ENCODE peak calls at places on chromosomes 12 and 14, in five cellular contexts. V is IMR-90, Y is H9, L is trophoblast cell, I is mesenchymal stem cell. C is an unnamed sample.

GRCh38 chr12:94200695-94201094 is 52.3 kb downstream of the PLXNC1 start:
- DNase-seq in Y (no peak), V (no peak), I (no peak), L (no peak), C (no peak)

GRCh38 chr12:124733086-124733485 is 130.6 kb downstream of the SCARB1 start:
- DNase-seq in V (no peak), I (no peak), Y (no peak), L (no peak), C (no peak)

GRCh38 chr14:103398427-103399195 is 13.4 kb downstream of the MARK3 start:
- DNase-seq in Y (no peak), I (peak; percentile 65), L (no peak), V (peak; percentile 61), C (no peak)

GRCh38 chr12:29428630-29429029 is 47.7 kb upstream of the ERGIC2 start:
- DNase-seq in V (peak; percentile 84), Y (no peak), I (peak; percentile 90), L (peak; percentile 49), C (no peak)

GRCh38 chr12:111868676-111869588 is 26.9 kb downstream of the MAPKAPK5 start:
- DNase-seq in Y (peak; percentile 68), I (no peak), V (no peak), L (no peak), C (peak; percentile 31)

GRCh38 chr12:38886064-38886463 is 19.3 kb downstream of the CPNE8 start:
- DNase-seq in Y (no peak), L (no peak), V (no peak), I (peak; percentile 80), C (no peak)

GRCh38 chr12:42790761-42791151 is 201.2 kb upstream of the PRICKLE1 start:
- DNase-seq in Y (no peak), I (peak; percentile 86), L (peak; percentile 31), V (peak; percentile 83), C (no peak)

GRCh38 chr14:99672506-99673327 is 11.4 kb upstream of the CYP46A1 start:
- DNase-seq in Y (no peak), L (no peak), I (no peak), V (no peak), C (no peak)

GRCh38 chr14:90091393-90091792 is 29.6 kb downstream of the KCNK13 start:
- DNase-seq in Y (no peak), L (no peak), I (no peak), V (peak; percentile 20), C (no peak)

GRCh38 chr12:5430639-5431603 is 987 bp upstream of the NTF3 start:
- DNase-seq in V (peak; percentile 26), I (peak; percentile 25), L (no peak), Y (no peak), C (no peak)
- H3K27me3 ChIP-seq in V (no peaks in the 10 kb centered on the region), I (peaks cover 90% of the 10 kb centered on the region), L (peaks cover 16% of the 10 kb centered on the region), Y (peaks cover 46% of the 10 kb centered on the region), C (peaks cover 3% of the 10 kb centered on the region)

DNA sequence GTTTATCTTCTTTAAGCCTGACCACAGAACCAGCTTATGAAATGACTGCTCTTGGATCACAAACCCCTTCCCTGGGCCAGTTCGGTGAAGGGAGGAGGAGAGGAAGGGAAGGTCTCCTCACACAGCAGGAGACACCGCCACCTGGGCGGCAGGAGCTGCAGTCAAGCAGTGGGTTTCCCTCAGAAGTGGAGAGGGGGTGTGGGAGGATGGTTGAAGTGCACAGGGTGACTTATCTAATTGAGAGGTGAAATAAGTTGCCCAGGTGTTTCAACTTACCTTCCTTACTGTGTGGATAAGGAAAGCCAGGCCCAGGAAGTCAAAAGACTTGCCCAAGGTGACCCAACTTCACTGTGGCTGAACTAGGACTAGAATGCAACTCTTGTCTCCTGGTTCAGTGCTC is 106.8 kb downstream of the EGLN3 start:
- DNase-seq in V (no peak), Y (no peak), L (no peak), I (no peak), C (no peak)
- H3K9ac ChIP-seq in V (no peak overlapping the region), Y (no peak overlapping the region), L (no peak overlapping the region), I (no peak overlapping the region), C (no peak overlapping the region)

GRCh38 chr12:115872919-115873357 is 404.6 kb downstream of the MED13L start:
- DNase-seq in L (peak; percentile 96), Y (peak; percentile 86), V (no peak), I (no peak), C (no peak)
- H4K91ac ChIP-seq in L (peak overlapping the region; percentile 96), Y (no peak overlapping the region), V (no peak overlapping the region), I (no peak overlapping the region), C (no peak overlapping the region)

GRCh38 chr12:70254846-70255245 is 11.6 kb downstream of the CNOT2 start:
- DNase-seq in L (no peak), V (no peak), I (no peak), Y (no peak), C (no peak)
- H3K27me3 ChIP-seq in L (no peaks in the 10 kb centered on the region), V (no peaks in the 10 kb centered on the region), I (no peaks in the 10 kb centered on the region), Y (no peaks in the 10 kb centered on the region), C (no peaks in the 10 kb centered on the region)